ENCODE peak calls at places on chromosomes 6 and 20, in nine cellular contexts. X, Y, G, T, Z, K, I, R and Q are unnamed samples.

GRCh38 chr6:43803783-43804549 is 34.0 kb downstream of the VEGFA start:
- DNase-seq in X (no peak), Y (no peak), G (peak; percentile 33), T (no peak), Z (no peak), K (no peak), I (no peak), R (no peak), Q (no peak)

GRCh38 chr6:139373154-139373927 is 1.1 kb downstream of the CITED2 start:
- DNase-seq in X (peak; percentile 43), Y (peak; percentile 66), G (peak; percentile 33), T (no peak), Z (peak; percentile 72), K (peak; percentile 58), I (peak; percentile 55), R (peak; percentile 86), Q (peak; percentile 69)

GRCh38 chr6:79077680-79078056 is 386 bp downstream of the PHIP start:
- DNase-seq in X (peak; percentile 60), Y (peak; percentile 51), G (no peak), T (no peak), Z (peak; percentile 40), K (no peak), I (peak; percentile 55), R (peak; percentile 82), Q (no peak)

GRCh38 chr6:112906737-112907136 is 559.6 kb downstream of the RFPL4B start:
- DNase-seq in X (no peak), Y (no peak), G (no peak), T (no peak), Z (no peak), K (no peak), I (no peak), R (peak; percentile 24), Q (no peak)

GRCh38 chr6:110404602-110405001 is 10.8 kb downstream of the DDO start:
- DNase-seq in X (no peak), Y (no peak), G (no peak), T (no peak), Z (no peak), K (no peak), I (no peak), R (no peak), Q (no peak)

GRCh38 chr20:57294558-57294957 is 28.1 kb upstream of the BMP7 start:
- DNase-seq in X (no peak), Y (no peak), G (no peak), T (no peak), Z (no peak), K (no peak), I (peak; percentile 57), R (no peak), Q (no peak)

GRCh38 chr20:24981282-24981681 is 11.3 kb downstream of the APMAP start:
- DNase-seq in X (no peak), Y (no peak), G (no peak), T (no peak), Z (no peak), K (no peak), I (no peak), R (no peak), Q (no peak)

GRCh38 chr20:44627364-44628010 is 24.0 kb downstream of the ADA start:
- DNase-seq in X (no peak), Y (no peak), G (no peak), T (no peak), Z (no peak), K (no peak), I (no peak), R (no peak), Q (no peak)

GRCh38 chr20:49559411-49560081 is 8.4 kb downstream of the PTGIS start:
- DNase-seq in X (no peak), Y (no peak), G (no peak), T (no peak), Z (no peak), K (no peak), I (no peak), R (no peak), Q (no peak)

GRCh38 chr20:47854687-47855212 is 69.5 kb upstream of the SULF2 start:
- DNase-seq in X (no peak), Y (no peak), G (peak; percentile 55), T (no peak), Z (no peak), K (peak; percentile 84), I (no peak), R (no peak), Q (no peak)

GRCh38 chr20:9626357-9626756 is 112.0 kb downstream of the LAMP5 start:
- DNase-seq in X (no peak), Y (no peak), G (no peak), T (no peak), Z (no peak), K (no peak), I (no peak), R (no peak), Q (no peak)

GRCh38 chr6:35202066-35202546 is 11.7 kb upstream of the SCUBE3 start:
- DNase-seq in X (no peak), Y (no peak), G (no peak), T (no peak), Z (no peak), K (no peak), I (no peak), R (no peak), Q (no peak)

GRCh38 chr6:54957698-54958097 is 111.1 kb downstream of the FAM83B start:
- DNase-seq in X (no peak), Y (no peak), G (no peak), T (no peak), Z (no peak), K (no peak), I (no peak), R (no peak), Q (no peak)

GRCh38 chr20:21550587-21550986 is 36.7 kb upstream of the NKX2-2 start:
- DNase-seq in X (no peak), Y (no peak), G (no peak), T (no peak), Z (no peak), K (no peak), I (no peak), R (no peak), Q (no peak)

GRCh38 chr6:129490551-129491245 is 219.3 kb downstream of the ARHGAP18 start:
- DNase-seq in X (no peak), Y (no peak), G (peak; percentile 93), T (peak; percentile 95), Z (peak; percentile 59), K (peak; percentile 54), I (no peak), R (no peak), Q (peak; percentile 61)

GRCh38 chr20:43191946-43192847 is 2.5 kb upstream of the PTPRT start:
- DNase-seq in X (no peak), Y (no peak), G (peak; percentile 26), T (no peak), Z (no peak), K (peak; percentile 77), I (peak; percentile 47), R (peak; percentile 20), Q (no peak)